ENCODE peak calls at places on chromosomes 2 and 18, in seven cellular contexts. One of them, this sample, is unnamed.

GRCh38 chr2:104889261-104890091 is 35.6 kb downstream of the POU3F3 start:
- DNase-seq in suprapubic skin: no peak
- DNase-seq in stomach: no peak
- DNase-seq in prostate gland: no peak
- DNase-seq in GM12878: no peak
- DNase-seq in transverse colon: peak
- DNase-seq in HL-60: peak
- DNase-seq in this sample: no peak

GRCh38 chr2:117801826-117802225 is 12.7 kb upstream of the DDX18 start:
- DNase-seq in transverse colon: no peak
- DNase-seq in GM12878: no peak
- DNase-seq in suprapubic skin: no peak
- DNase-seq in prostate gland: no peak
- DNase-seq in HL-60: no peak
- DNase-seq in stomach: no peak
- DNase-seq in this sample: no peak

GRCh38 chr2:106782658-106783057 is 103.3 kb downstream of the ST6GAL2 start:
- DNase-seq in suprapubic skin: no peak
- DNase-seq in transverse colon: no peak
- DNase-seq in GM12878: no peak
- DNase-seq in prostate gland: no peak
- DNase-seq in HL-60: no peak
- DNase-seq in stomach: no peak
- DNase-seq in this sample: no peak

GRCh38 chr18:46051731-46052461 is 20.2 kb downstream of the PSTPIP2 start:
- DNase-seq in prostate gland: peak
- DNase-seq in suprapubic skin: peak
- DNase-seq in stomach: peak
- DNase-seq in transverse colon: no peak
- DNase-seq in GM12878: no peak
- DNase-seq in HL-60: no peak
- DNase-seq in this sample: peak

GRCh38 chr2:205556841-205557539 is 125.3 kb upstream of the NRP2 start:
- DNase-seq in GM12878: no peak
- DNase-seq in transverse colon: no peak
- DNase-seq in HL-60: no peak
- DNase-seq in stomach: no peak
- DNase-seq in suprapubic skin: no peak
- DNase-seq in prostate gland: no peak
- DNase-seq in this sample: no peak

GRCh38 chr2:156518160-156518559 is 82.0 kb downstream of the GPD2 start:
- DNase-seq in suprapubic skin: no peak
- DNase-seq in GM12878: no peak
- DNase-seq in HL-60: no peak
- DNase-seq in prostate gland: no peak
- DNase-seq in stomach: no peak
- DNase-seq in transverse colon: no peak
- DNase-seq in this sample: no peak

GRCh38 chr18:48422947-48423378 is 13.8 kb upstream of the ZBTB7C start:
- DNase-seq in HL-60: no peak
- DNase-seq in GM12878: no peak
- DNase-seq in transverse colon: no peak
- DNase-seq in stomach: no peak
- DNase-seq in prostate gland: no peak
- DNase-seq in suprapubic skin: no peak
- DNase-seq in this sample: no peak

GRCh38 chr2:195710407-195710806 is 53.4 kb downstream of the SLC39A10 start:
- DNase-seq in stomach: no peak
- DNase-seq in prostate gland: no peak
- DNase-seq in HL-60: no peak
- DNase-seq in suprapubic skin: no peak
- DNase-seq in transverse colon: no peak
- DNase-seq in GM12878: no peak
- DNase-seq in this sample: no peak

GRCh38 chr2:107663632-107664031 is 163.1 kb upstream of the RGPD4 start:
- DNase-seq in transverse colon: no peak
- DNase-seq in stomach: no peak
- DNase-seq in GM12878: no peak
- DNase-seq in HL-60: no peak
- DNase-seq in prostate gland: no peak
- DNase-seq in suprapubic skin: no peak
- DNase-seq in this sample: no peak

GRCh38 chr18:58308463-58308862 is 264.4 kb downstream of the NEDD4L start:
- DNase-seq in GM12878: no peak
- DNase-seq in suprapubic skin: no peak
- DNase-seq in transverse colon: no peak
- DNase-seq in stomach: no peak
- DNase-seq in HL-60: no peak
- DNase-seq in prostate gland: no peak
- DNase-seq in this sample: no peak

GRCh38 chr18:5456577-5457466 is 87.0 kb downstream of the EPB41L3 start:
- DNase-seq in suprapubic skin: no peak
- DNase-seq in GM12878: no peak
- DNase-seq in prostate gland: no peak
- DNase-seq in HL-60: no peak
- DNase-seq in stomach: no peak
- DNase-seq in transverse colon: no peak
- DNase-seq in this sample: no peak

GRCh38 chr2:19732255-19732654 is 169.5 kb downstream of the TTC32 start:
- DNase-seq in prostate gland: no peak
- DNase-seq in HL-60: no peak
- DNase-seq in GM12878: no peak
- DNase-seq in stomach: no peak
- DNase-seq in suprapubic skin: no peak
- DNase-seq in transverse colon: no peak
- DNase-seq in this sample: no peak

GRCh38 chr2:19733390-19733789 is 168.4 kb downstream of the TTC32 start:
- DNase-seq in suprapubic skin: peak
- DNase-seq in HL-60: no peak
- DNase-seq in prostate gland: no peak
- DNase-seq in stomach: no peak
- DNase-seq in transverse colon: no peak
- DNase-seq in GM12878: no peak
- DNase-seq in this sample: no peak

GRCh38 chr2:19731515-19731914 is 170.3 kb downstream of the TTC32 start:
- DNase-seq in HL-60: no peak
- DNase-seq in GM12878: no peak
- DNase-seq in suprapubic skin: peak
- DNase-seq in prostate gland: no peak
- DNase-seq in stomach: no peak
- DNase-seq in transverse colon: no peak
- DNase-seq in this sample: no peak

GRCh38 chr2:19736191-19736831 is 165.5 kb downstream of the TTC32 start:
- DNase-seq in stomach: no peak
- DNase-seq in transverse colon: no peak
- DNase-seq in HL-60: no peak
- DNase-seq in GM12878: no peak
- DNase-seq in suprapubic skin: no peak
- DNase-seq in prostate gland: no peak
- DNase-seq in this sample: no peak

GRCh38 chr2:19733951-19734425 is 167.8 kb downstream of the TTC32 start:
- DNase-seq in suprapubic skin: no peak
- DNase-seq in GM12878: no peak
- DNase-seq in HL-60: no peak
- DNase-seq in transverse colon: no peak
- DNase-seq in stomach: no peak
- DNase-seq in prostate gland: no peak
- DNase-seq in this sample: no peak
- TF ChIP-seq POLR2AphosphoS5 in suprapubic skin: no peak
- TF ChIP-seq POLR2AphosphoS5 in GM12878: no peak
- TF ChIP-seq POLR2AphosphoS5 in HL-60: no peak
- TF ChIP-seq POLR2AphosphoS5 in transverse colon: peak
- TF ChIP-seq POLR2AphosphoS5 in stomach: no peak
- TF ChIP-seq POLR2AphosphoS5 in prostate gland: peak
- TF ChIP-seq POLR2AphosphoS5 in this sample: no peak

GRCh38 chr18:2534906-2535305 is 36.4 kb downstream of the METTL4 start:
- DNase-seq in transverse colon: no peak
- DNase-seq in suprapubic skin: no peak
- DNase-seq in prostate gland: no peak
- DNase-seq in HL-60: no peak
- DNase-seq in GM12878: no peak
- DNase-seq in stomach: no peak
- DNase-seq in this sample: no peak

GRCh38 chr18:2526320-2526719 is 45.0 kb downstream of the METTL4 start:
- DNase-seq in GM12878: no peak
- DNase-seq in HL-60: no peak
- DNase-seq in stomach: no peak
- DNase-seq in transverse colon: no peak
- DNase-seq in prostate gland: no peak
- DNase-seq in suprapubic skin: no peak
- DNase-seq in this sample: no peak

GRCh38 chr18:2531751-2532150 is 39.6 kb downstream of the METTL4 start:
- DNase-seq in prostate gland: no peak
- DNase-seq in stomach: no peak
- DNase-seq in transverse colon: no peak
- DNase-seq in suprapubic skin: no peak
- DNase-seq in HL-60: no peak
- DNase-seq in GM12878: no peak
- DNase-seq in this sample: no peak

GRCh38 chr18:2532797-2533196 is 38.5 kb downstream of the METTL4 start:
- DNase-seq in suprapubic skin: no peak
- DNase-seq in stomach: no peak
- DNase-seq in prostate gland: no peak
- DNase-seq in transverse colon: no peak
- DNase-seq in GM12878: no peak
- DNase-seq in HL-60: no peak
- DNase-seq in this sample: no peak

DNA sequence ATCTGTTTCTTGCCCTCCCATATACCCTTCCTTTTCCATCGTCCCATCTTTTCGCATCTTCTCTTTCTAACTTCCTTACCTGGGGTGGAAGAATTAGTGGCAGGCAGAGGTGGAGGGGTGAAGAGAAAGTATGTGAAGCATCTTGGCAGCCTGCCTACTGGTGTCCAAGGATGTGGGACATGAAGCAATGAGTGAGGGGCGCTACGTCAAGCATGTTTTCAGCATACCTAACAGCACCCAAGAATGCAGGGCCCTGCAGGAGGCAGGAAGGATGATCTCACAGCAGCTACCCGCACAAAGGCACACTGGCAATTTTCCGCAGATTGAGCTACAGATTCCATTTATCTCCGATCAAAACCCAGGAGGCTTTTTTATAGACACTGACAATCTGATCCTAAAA is 42.2 kb downstream of the METTL4 start:
- DNase-seq in HL-60: no peak
- DNase-seq in transverse colon: no peak
- DNase-seq in stomach: no peak
- DNase-seq in GM12878: no peak
- DNase-seq in prostate gland: no peak
- DNase-seq in suprapubic skin: no peak
- DNase-seq in this sample: no peak
- H3K27ac ChIP-seq in HL-60: no peak
- H3K27ac ChIP-seq in transverse colon: no peak
- H3K27ac ChIP-seq in stomach: no peak
- H3K27ac ChIP-seq in GM12878: no peak
- H3K27ac ChIP-seq in prostate gland: no peak
- H3K27ac ChIP-seq in suprapubic skin: no peak
- H3K27ac ChIP-seq in this sample: no peak

GRCh38 chr2:28202718-28203117 is 189.9 kb upstream of the FOSL2 start:
- DNase-seq in stomach: no peak
- DNase-seq in transverse colon: no peak
- DNase-seq in GM12878: no peak
- DNase-seq in HL-60: no peak
- DNase-seq in prostate gland: no peak
- DNase-seq in suprapubic skin: no peak
- DNase-seq in this sample: no peak

GRCh38 chr2:28210535-28210934 is 182.1 kb upstream of the FOSL2 start:
- DNase-seq in HL-60: no peak
- DNase-seq in suprapubic skin: no peak
- DNase-seq in GM12878: no peak
- DNase-seq in transverse colon: no peak
- DNase-seq in prostate gland: no peak
- DNase-seq in stomach: no peak
- DNase-seq in this sample: no peak

GRCh38 chr2:28209312-28209711 is 183.3 kb upstream of the FOSL2 start:
- DNase-seq in prostate gland: no peak
- DNase-seq in transverse colon: peak
- DNase-seq in GM12878: no peak
- DNase-seq in HL-60: no peak
- DNase-seq in stomach: no peak
- DNase-seq in suprapubic skin: no peak
- DNase-seq in this sample: no peak

GRCh38 chr2:28209864-28210263 is 182.8 kb upstream of the FOSL2 start:
- DNase-seq in transverse colon: no peak
- DNase-seq in suprapubic skin: no peak
- DNase-seq in GM12878: no peak
- DNase-seq in prostate gland: no peak
- DNase-seq in HL-60: no peak
- DNase-seq in stomach: no peak
- DNase-seq in this sample: no peak

DNA sequence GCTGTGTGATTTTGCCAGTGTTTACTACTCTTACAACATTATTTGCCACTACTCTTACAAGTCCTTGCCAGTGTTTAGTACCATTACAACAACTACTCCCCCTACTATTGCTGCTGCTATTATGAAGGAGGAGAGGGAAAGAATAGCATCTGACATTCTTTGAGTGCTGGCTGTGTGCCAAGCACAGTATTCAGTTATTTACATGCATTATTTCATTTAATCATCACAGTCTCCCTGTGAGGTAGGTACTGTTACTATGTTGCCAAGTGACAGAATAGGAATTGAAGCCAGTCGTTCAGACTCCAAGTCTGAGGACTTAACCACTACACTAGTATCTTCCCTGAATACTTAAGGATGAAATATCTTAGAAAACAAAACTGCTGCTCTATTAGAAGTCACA is 185.9 kb upstream of the FOSL2 start:
- DNase-seq in stomach: no peak
- DNase-seq in suprapubic skin: no peak
- DNase-seq in prostate gland: no peak
- DNase-seq in transverse colon: no peak
- DNase-seq in GM12878: no peak
- DNase-seq in HL-60: no peak
- DNase-seq in this sample: no peak
- TF ChIP-seq POLR2AphosphoS5 in stomach: no peak
- TF ChIP-seq POLR2AphosphoS5 in suprapubic skin: no peak
- TF ChIP-seq POLR2AphosphoS5 in prostate gland: no peak
- TF ChIP-seq POLR2AphosphoS5 in transverse colon: no peak
- TF ChIP-seq POLR2AphosphoS5 in GM12878: no peak
- TF ChIP-seq POLR2AphosphoS5 in HL-60: no peak
- TF ChIP-seq POLR2AphosphoS5 in this sample: no peak

GRCh38 chr2:9702604-9703084 is 71.8 kb upstream of the YWHAQ start:
- DNase-seq in HL-60: no peak
- DNase-seq in suprapubic skin: no peak
- DNase-seq in stomach: no peak
- DNase-seq in prostate gland: no peak
- DNase-seq in transverse colon: no peak
- DNase-seq in GM12878: no peak
- DNase-seq in this sample: no peak

GRCh38 chr2:9695916-9696315 is 65.1 kb upstream of the YWHAQ start:
- DNase-seq in prostate gland: no peak
- DNase-seq in transverse colon: no peak
- DNase-seq in GM12878: no peak
- DNase-seq in suprapubic skin: no peak
- DNase-seq in HL-60: no peak
- DNase-seq in stomach: no peak
- DNase-seq in this sample: no peak

GRCh38 chr2:9696731-9697130 is 65.9 kb upstream of the YWHAQ start:
- DNase-seq in GM12878: no peak
- DNase-seq in transverse colon: no peak
- DNase-seq in prostate gland: no peak
- DNase-seq in stomach: no peak
- DNase-seq in suprapubic skin: no peak
- DNase-seq in HL-60: no peak
- DNase-seq in this sample: no peak

GRCh38 chr2:9697904-9698303 is 67.1 kb upstream of the YWHAQ start:
- DNase-seq in HL-60: no peak
- DNase-seq in GM12878: no peak
- DNase-seq in stomach: no peak
- DNase-seq in suprapubic skin: no peak
- DNase-seq in prostate gland: no peak
- DNase-seq in transverse colon: no peak
- DNase-seq in this sample: no peak

GRCh38 chr2:9699139-9699823 is 68.5 kb upstream of the YWHAQ start:
- DNase-seq in stomach: no peak
- DNase-seq in prostate gland: no peak
- DNase-seq in transverse colon: no peak
- DNase-seq in GM12878: no peak
- DNase-seq in HL-60: no peak
- DNase-seq in suprapubic skin: no peak
- DNase-seq in this sample: no peak
- H3K27ac ChIP-seq in stomach: no peak
- H3K27ac ChIP-seq in prostate gland: no peak
- H3K27ac ChIP-seq in transverse colon: no peak
- H3K27ac ChIP-seq in GM12878: no peak
- H3K27ac ChIP-seq in HL-60: no peak
- H3K27ac ChIP-seq in suprapubic skin: no peak
- H3K27ac ChIP-seq in this sample: no peak